ENCODE peak calls at places on chromosomes 1 and 21, in eight cellular contexts. N, R, F, Q, I, K, S and J are unnamed samples.

GRCh38 chr1:233662503-233663105 is 48.7 kb downstream of the KCNK1 start:
- DNase-seq in N (no peak), R (peak), F (no peak), Q (no peak), I (no peak), K (no peak), S (no peak), J (no peak)

GRCh38 chr1:67909776-67910175 is 76.5 kb upstream of the GNG12 start:
- DNase-seq in N (no peak), R (no peak), F (no peak), Q (no peak), I (no peak), K (no peak), S (no peak), J (no peak)

GRCh38 chr21:25518491-25518911 is 88.8 kb downstream of the MRPL39 start:
- DNase-seq in N (no peak), R (no peak), F (no peak), Q (no peak), I (no peak), K (no peak), S (no peak), J (no peak)

GRCh38 chr1:35603468-35603867 is 30.4 kb downstream of the TFAP2E start:
- DNase-seq in N (no peak), R (no peak), F (no peak), Q (no peak), I (no peak), K (no peak), S (no peak), J (peak)

GRCh38 chr1:97920275-97920831 is 481 bp downstream of the DPYD start:
- DNase-seq in N (no peak), R (peak), F (no peak), Q (no peak), I (no peak), K (no peak), S (no peak), J (no peak)

GRCh38 chr21:41928621-41929220 is 25.1 kb downstream of the C2CD2 start:
- DNase-seq in N (no peak), R (no peak), F (no peak), Q (no peak), I (no peak), K (no peak), S (no peak), J (no peak)

GRCh38 chr1:231918239-231919015 is 291.8 kb downstream of the DISC1 start:
- DNase-seq in N (no peak), R (peak), F (no peak), Q (no peak), I (no peak), K (no peak), S (no peak), J (no peak)

GRCh38 chr1:112344754-112345423 is 51.1 kb upstream of the CTTNBP2NL start:
- DNase-seq in N (no peak), R (no peak), F (no peak), Q (no peak), I (no peak), K (no peak), S (no peak), J (no peak)

GRCh38 chr1:207981976-207982375 is 71.1 kb upstream of the CD34 start:
- DNase-seq in N (no peak), R (no peak), F (no peak), Q (no peak), I (no peak), K (no peak), S (no peak), J (no peak)

GRCh38 chr1:201348211-201348566 is 29.3 kb downstream of the TNNT2 start:
- DNase-seq in N (no peak), R (peak), F (peak), Q (no peak), I (no peak), K (peak), S (no peak), J (no peak)

GRCh38 chr1:76640092-76640491 is 227.2 kb upstream of the ST6GALNAC5 start:
- DNase-seq in N (no peak), R (peak), F (no peak), Q (no peak), I (no peak), K (no peak), S (no peak), J (no peak)

GRCh38 chr1:17315542-17316130 is 7.6 kb downstream of the PADI4 start:
- DNase-seq in N (no peak), R (no peak), F (no peak), Q (no peak), I (no peak), K (peak), S (no peak), J (no peak)

GRCh38 chr1:17318262-17318661 is 10.3 kb downstream of the PADI4 start:
- DNase-seq in N (no peak), R (no peak), F (no peak), Q (no peak), I (no peak), K (no peak), S (no peak), J (no peak)

GRCh38 chr1:17314491-17314971 is 6.5 kb downstream of the PADI4 start:
- DNase-seq in N (no peak), R (no peak), F (no peak), Q (no peak), I (no peak), K (no peak), S (peak), J (no peak)

GRCh38 chr1:17313910-17314309 is 5.9 kb downstream of the PADI4 start:
- DNase-seq in N (no peak), R (no peak), F (no peak), Q (no peak), I (no peak), K (no peak), S (no peak), J (no peak)

GRCh38 chr1:17316704-17317103 is 8.7 kb downstream of the PADI4 start:
- DNase-seq in N (no peak), R (no peak), F (no peak), Q (no peak), I (no peak), K (no peak), S (no peak), J (no peak)
- H3K27ac ChIP-seq in N (no peak), R (no peak), F (no peak), Q (no peak), I (no peak), K (no peak), S (no peak), J (no peak)

GRCh38 chr1:23167353-23168078 is 1.1 kb downstream of the LUZP1 start:
- DNase-seq in N (no peak), R (peak), F (peak), Q (peak), I (no peak), K (no peak), S (peak), J (peak)

GRCh38 chr1:23169219-23169575 is 541 bp upstream of the LUZP1 start:
- DNase-seq in N (no peak), R (no peak), F (no peak), Q (no peak), I (no peak), K (no peak), S (no peak), J (no peak)

GRCh38 chr1:23169727-23170335 is 1.2 kb upstream of the LUZP1 start:
- DNase-seq in N (peak), R (peak), F (peak), Q (peak), I (no peak), K (no peak), S (peak), J (peak)

GRCh38 chr1:23168079-23168461 is 586 bp downstream of the LUZP1 start:
- DNase-seq in N (no peak), R (no peak), F (peak), Q (peak), I (no peak), K (no peak), S (no peak), J (no peak)

DNA sequence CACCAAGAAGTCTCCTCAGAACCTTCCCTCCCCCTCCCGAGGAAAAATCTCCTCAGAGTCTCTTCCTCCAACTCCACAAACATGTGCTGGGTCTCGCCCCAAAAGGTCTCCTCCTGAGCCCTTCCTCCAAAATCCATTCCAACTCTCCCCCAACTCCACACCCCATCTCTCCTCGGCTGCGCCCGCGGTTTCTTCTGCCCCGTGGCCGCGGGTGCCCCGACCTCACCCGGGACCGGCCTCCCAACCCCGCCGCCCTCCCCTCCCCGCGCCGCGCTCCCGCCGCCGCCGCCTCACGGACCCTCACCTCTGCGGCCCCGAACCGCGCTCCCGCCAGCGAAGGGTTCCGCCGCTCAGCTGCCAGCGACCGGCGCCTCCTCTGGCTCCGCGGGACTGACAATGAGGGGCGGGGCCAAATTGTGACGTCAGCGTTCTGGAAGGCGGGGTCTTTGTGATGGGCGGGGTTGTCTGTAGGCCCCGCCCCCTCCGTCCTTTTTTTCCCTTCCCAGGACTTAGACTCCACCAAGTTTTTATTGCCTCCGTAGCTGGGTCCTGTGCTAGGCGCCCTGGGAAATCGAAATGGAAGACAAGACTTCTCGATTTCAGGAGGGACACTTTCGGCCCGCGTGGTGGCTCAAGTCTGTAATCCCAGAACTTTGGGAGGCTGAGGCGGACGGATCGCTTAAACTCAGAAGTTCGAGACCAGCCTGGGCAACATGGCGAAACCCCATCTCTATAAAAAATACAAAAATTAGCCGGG is at the start of gene LUZP1:
- DNase-seq in N (peak), R (peak), F (peak), Q (peak), I (peak), K (peak), S (peak), J (peak)
- H3K27ac ChIP-seq in N (peak), R (peak), F (peak), Q (peak), I (peak), K (peak), S (peak), J (peak)

DNA sequence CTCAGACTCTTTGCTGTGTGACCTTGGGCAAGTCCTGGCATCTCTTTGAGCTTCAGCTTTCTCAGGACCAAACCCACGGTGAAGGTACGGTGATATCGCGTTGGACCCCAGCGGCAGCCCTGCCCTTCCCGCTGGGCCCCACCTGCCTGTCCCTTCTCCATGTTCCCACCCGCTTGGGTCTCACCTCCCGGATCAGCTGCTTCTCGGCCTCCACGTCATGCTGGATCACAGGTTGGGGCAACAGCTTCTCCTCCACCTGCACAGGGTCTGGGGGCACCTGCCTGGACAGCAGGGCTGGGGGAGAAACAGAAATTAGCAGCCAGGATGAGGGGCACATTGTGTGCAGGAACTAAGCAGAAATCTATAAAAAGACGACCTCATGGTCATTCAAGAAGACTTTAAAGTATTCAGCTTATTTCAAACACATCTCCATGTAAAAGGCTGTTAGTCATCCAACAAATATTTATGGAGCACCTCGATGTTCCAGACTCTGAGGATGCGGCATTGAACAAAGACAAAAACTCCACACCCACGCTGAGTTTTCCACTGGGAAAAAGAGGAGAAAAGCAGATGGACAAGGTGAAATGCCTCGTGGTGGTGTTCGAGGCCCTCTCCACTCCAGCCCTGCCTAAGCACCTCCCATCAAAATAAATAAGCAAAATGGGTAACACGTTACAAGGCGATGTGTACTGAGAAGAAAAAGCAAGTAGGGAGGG is 19.5 kb downstream of the KIF17 start:
- DNase-seq in N (no peak), R (peak), F (no peak), Q (no peak), I (no peak), K (no peak), S (no peak), J (no peak)
- H3K27ac ChIP-seq in N (no peak), R (peak), F (no peak), Q (peak), I (peak), K (no peak), S (no peak), J (no peak)

DNA sequence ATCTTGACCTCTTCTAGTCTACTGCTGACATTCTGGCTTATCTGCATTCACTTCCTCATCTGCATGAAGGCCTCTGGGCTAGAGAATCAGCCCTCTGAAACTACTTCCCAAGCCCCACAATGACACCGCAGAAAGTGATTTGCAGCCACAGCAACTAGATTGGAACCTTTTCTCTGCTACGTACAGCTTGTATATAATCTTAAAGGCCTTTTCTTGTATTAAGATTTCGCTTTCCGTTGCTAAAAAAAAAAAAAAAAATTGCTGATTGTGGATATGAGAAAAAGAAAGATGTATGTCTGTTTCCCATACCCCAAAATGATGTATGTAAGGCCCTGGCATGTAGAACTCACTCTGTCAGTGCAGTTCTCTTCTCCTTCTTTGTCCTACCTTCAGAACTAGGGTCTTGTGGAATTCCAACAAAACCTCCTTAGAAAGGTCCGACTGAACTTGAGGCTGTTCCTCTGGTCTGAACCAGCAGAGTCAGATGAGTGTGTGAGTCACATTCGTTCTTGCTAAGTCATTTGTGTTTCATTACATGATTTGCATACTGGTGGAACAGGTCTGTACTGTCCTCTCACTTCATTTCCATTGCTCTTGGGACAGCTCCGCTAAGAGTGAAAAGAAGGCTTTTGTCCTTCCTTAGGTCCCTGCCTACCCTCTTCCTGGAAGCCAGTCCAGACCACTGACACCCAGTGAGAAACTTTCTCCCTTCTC is 62.7 kb downstream of the PLPP3 start:
- DNase-seq in N (no peak), R (peak), F (no peak), Q (no peak), I (no peak), K (no peak), S (peak), J (no peak)
- H3K27ac ChIP-seq in N (peak), R (peak), F (no peak), Q (no peak), I (no peak), K (peak), S (peak), J (peak)

DNA sequence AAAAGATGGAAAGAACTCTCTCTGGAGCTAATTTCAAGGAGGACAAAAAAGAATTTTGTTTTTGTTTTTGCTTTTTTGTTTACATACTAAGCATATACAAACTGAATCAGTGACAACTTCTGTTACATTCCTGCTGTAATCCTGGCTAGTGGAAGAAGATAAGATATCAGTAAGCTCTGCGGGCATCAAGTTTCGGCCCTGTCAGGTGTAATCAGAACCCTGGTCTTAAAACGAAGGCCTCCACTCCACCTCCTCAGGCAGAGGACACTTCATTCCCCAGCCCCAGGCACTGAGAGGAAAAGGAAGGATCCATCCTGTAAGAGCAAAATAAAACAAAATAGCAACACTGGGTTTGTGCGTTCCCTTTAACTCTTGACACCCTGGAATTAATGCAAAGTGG is 88.9 kb upstream of the ARHGAP29 start:
- DNase-seq in N (no peak), R (no peak), F (no peak), Q (no peak), I (no peak), K (no peak), S (no peak), J (no peak)
- H3K27ac ChIP-seq in N (no peak), R (peak), F (peak), Q (peak), I (peak), K (no peak), S (peak), J (no peak)

GRCh38 chr1:24929876-24930702 is at the start of gene RUNX3:
- DNase-seq in N (no peak), R (no peak), F (peak), Q (no peak), I (no peak), K (no peak), S (peak), J (peak)
- H3K27ac ChIP-seq in N (peak), R (no peak), F (no peak), Q (no peak), I (peak), K (no peak), S (peak), J (no peak)

GRCh38 chr1:202627841-202628565 is 82.3 kb downstream of the SYT2 start:
- DNase-seq in N (no peak), R (no peak), F (peak), Q (no peak), I (no peak), K (no peak), S (no peak), J (no peak)
- H3K27ac ChIP-seq in N (no peak), R (no peak), F (no peak), Q (no peak), I (no peak), K (no peak), S (no peak), J (no peak)

GRCh38 chr1:78718566-78718965 is 68.9 kb downstream of the IFI44 start:
- DNase-seq in N (no peak), R (no peak), F (no peak), Q (no peak), I (no peak), K (no peak), S (no peak), J (no peak)
- H3K27ac ChIP-seq in N (no peak), R (no peak), F (no peak), Q (no peak), I (no peak), K (no peak), S (no peak), J (no peak)

GRCh38 chr1:217053666-217054065 is 330.4 kb upstream of the ESRRG start:
- DNase-seq in N (no peak), R (no peak), F (no peak), Q (no peak), I (no peak), K (no peak), S (no peak), J (no peak)

GRCh38 chr1:217049081-217049480 is 325.9 kb upstream of the ESRRG start:
- DNase-seq in N (no peak), R (no peak), F (no peak), Q (no peak), I (no peak), K (no peak), S (no peak), J (no peak)

GRCh38 chr1:217048104-217048707 is 325.0 kb upstream of the ESRRG start:
- DNase-seq in N (no peak), R (no peak), F (no peak), Q (no peak), I (peak), K (peak), S (no peak), J (no peak)

GRCh38 chr1:217052196-217052595 is 329.0 kb upstream of the ESRRG start:
- DNase-seq in N (no peak), R (no peak), F (no peak), Q (no peak), I (peak), K (no peak), S (no peak), J (no peak)
- H3K27ac ChIP-seq in N (no peak), R (no peak), F (no peak), Q (no peak), I (no peak), K (no peak), S (no peak), J (no peak)